ENCODE peak calls at places on chromosomes 13 and 19, in six cellular contexts. One of them, this sample, is unnamed.

GRCh38 chr19:29526730-29527499 is 1.1 kb downstream of the VSTM2B start:
- DNase-seq in vagina: no peak
- DNase-seq in heart left ventricle: peak; percentile 19
- DNase-seq in A549: peak; percentile 36
- DNase-seq in right lobe of liver: peak; percentile 39
- DNase-seq in sigmoid colon: no peak
- DNase-seq in this sample: no peak

GRCh38 chr19:9010693-9011092 is 484 bp upstream of the MUC16 start:
- DNase-seq in vagina: no peak
- DNase-seq in heart left ventricle: no peak
- DNase-seq in A549: no peak
- DNase-seq in right lobe of liver: no peak
- DNase-seq in sigmoid colon: no peak
- DNase-seq in this sample: no peak

GRCh38 chr19:48484931-48485612 is 15.9 kb downstream of the CYTH2 start:
- DNase-seq in vagina: no peak
- DNase-seq in heart left ventricle: no peak
- DNase-seq in A549: no peak
- DNase-seq in right lobe of liver: no peak
- DNase-seq in sigmoid colon: no peak
- DNase-seq in this sample: no peak

GRCh38 chr13:23323946-23324709 is 109.4 kb downstream of the SACS start:
- DNase-seq in vagina: no peak
- DNase-seq in heart left ventricle: no peak
- DNase-seq in A549: no peak
- DNase-seq in right lobe of liver: no peak
- DNase-seq in sigmoid colon: no peak
- DNase-seq in this sample: no peak

GRCh38 chr13:36431204-36432105 is 840 bp upstream of the CCNA1 start:
- DNase-seq in vagina: no peak
- DNase-seq in heart left ventricle: no peak
- DNase-seq in A549: no peak
- DNase-seq in right lobe of liver: no peak
- DNase-seq in sigmoid colon: no peak
- DNase-seq in this sample: no peak

GRCh38 chr13:42119875-42120274 is 71.4 kb downstream of the DGKH start:
- DNase-seq in vagina: no peak
- DNase-seq in heart left ventricle: no peak
- DNase-seq in A549: no peak
- DNase-seq in right lobe of liver: no peak
- DNase-seq in sigmoid colon: no peak
- DNase-seq in this sample: no peak

GRCh38 chr19:4414144-4414799 is 11.8 kb downstream of the CHAF1A start:
- DNase-seq in vagina: no peak
- DNase-seq in heart left ventricle: no peak
- DNase-seq in A549: no peak
- DNase-seq in right lobe of liver: no peak
- DNase-seq in sigmoid colon: no peak
- DNase-seq in this sample: no peak

GRCh38 chr19:48645652-48646191 is at the start of gene CA11:
- DNase-seq in vagina: no peak
- DNase-seq in heart left ventricle: no peak
- DNase-seq in A549: peak; percentile 68
- DNase-seq in right lobe of liver: no peak
- DNase-seq in sigmoid colon: no peak
- DNase-seq in this sample: no peak

GRCh38 chr13:45860240-45860639 is 8.7 kb upstream of the SIAH3 start:
- DNase-seq in vagina: no peak
- DNase-seq in heart left ventricle: no peak
- DNase-seq in A549: no peak
- DNase-seq in right lobe of liver: no peak
- DNase-seq in sigmoid colon: no peak
- DNase-seq in this sample: no peak

GRCh38 chr13:28531956-28532225 is 37.0 kb upstream of the FLT1 start:
- DNase-seq in vagina: no peak
- DNase-seq in heart left ventricle: no peak
- DNase-seq in A549: no peak
- DNase-seq in right lobe of liver: no peak
- DNase-seq in sigmoid colon: no peak
- DNase-seq in this sample: no peak

DNA sequence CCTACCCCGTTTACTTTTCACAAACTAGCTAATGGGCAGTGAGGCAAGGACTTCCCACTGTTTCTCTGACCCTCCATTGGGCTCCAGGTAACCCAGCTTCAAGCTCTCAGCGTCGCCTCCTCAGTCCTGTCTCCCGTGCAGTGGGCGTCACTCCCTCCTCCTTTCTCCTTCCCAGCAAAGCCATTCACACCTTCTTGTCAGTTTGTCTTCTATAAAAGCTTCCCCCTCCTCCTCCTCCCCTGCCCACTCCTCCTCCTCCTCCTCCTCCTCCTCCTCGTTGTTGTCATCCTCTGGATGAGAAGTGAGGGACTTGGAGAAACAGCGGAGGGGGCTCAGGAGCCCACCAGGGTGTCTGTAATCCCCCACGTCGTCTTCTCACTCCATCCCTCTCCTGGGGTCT is 1.7 kb upstream of the GALP start:
- DNase-seq in vagina: no peak
- DNase-seq in heart left ventricle: no peak
- DNase-seq in A549: no peak
- DNase-seq in right lobe of liver: no peak
- DNase-seq in sigmoid colon: no peak
- DNase-seq in this sample: no peak
- H3K27ac ChIP-seq in vagina: no peak overlapping the region
- H3K27ac ChIP-seq in heart left ventricle: no peak overlapping the region
- H3K27ac ChIP-seq in A549: no peak overlapping the region
- H3K27ac ChIP-seq in right lobe of liver: no peak overlapping the region
- H3K27ac ChIP-seq in sigmoid colon: no peak overlapping the region
- H3K27ac ChIP-seq in this sample: no peak overlapping the region

GRCh38 chr19:54451331-54451871 is 2.4 kb downstream of the LENG8 start:
- DNase-seq in vagina: no peak
- DNase-seq in heart left ventricle: no peak
- DNase-seq in A549: no peak
- DNase-seq in right lobe of liver: no peak
- DNase-seq in sigmoid colon: no peak
- DNase-seq in this sample: no peak
- TF ChIP-seq POLR2A in vagina: no peak
- TF ChIP-seq POLR2A in heart left ventricle: no peak
- TF ChIP-seq POLR2A in A549: no peak
- TF ChIP-seq POLR2A in right lobe of liver: no peak
- TF ChIP-seq POLR2A in sigmoid colon: no peak
- TF ChIP-seq POLR2A in this sample: no peak

GRCh38 chr13:112712451-112712881 is 22.6 kb downstream of the ATP11A start:
- DNase-seq in vagina: no peak
- DNase-seq in heart left ventricle: peak; percentile 19
- DNase-seq in A549: no peak
- DNase-seq in right lobe of liver: no peak
- DNase-seq in sigmoid colon: peak; percentile 65
- DNase-seq in this sample: no peak
- H3K4me3 ChIP-seq in vagina: no peak overlapping the region
- H3K4me3 ChIP-seq in heart left ventricle: no peak overlapping the region
- H3K4me3 ChIP-seq in A549: no peak overlapping the region
- H3K4me3 ChIP-seq in right lobe of liver: no peak overlapping the region
- H3K4me3 ChIP-seq in sigmoid colon: no peak overlapping the region
- H3K4me3 ChIP-seq in this sample: no peak overlapping the region

GRCh38 chr19:28021316-28022185 is 1191.4 kb downstream of the UQCRFS1 start:
- DNase-seq in vagina: peak; percentile 52
- DNase-seq in heart left ventricle: no peak
- DNase-seq in A549: no peak
- DNase-seq in right lobe of liver: no peak
- DNase-seq in sigmoid colon: no peak
- DNase-seq in this sample: no peak
- H3K27ac ChIP-seq in vagina: no peak overlapping the region
- H3K27ac ChIP-seq in heart left ventricle: no peak overlapping the region
- H3K27ac ChIP-seq in A549: no peak overlapping the region
- H3K27ac ChIP-seq in right lobe of liver: no peak overlapping the region
- H3K27ac ChIP-seq in sigmoid colon: no peak overlapping the region
- H3K27ac ChIP-seq in this sample: no peak overlapping the region

This sample was measured in transverse colon.